ENCODE peak calls at places on chromosomes 12 and 14, in eight cellular contexts. One of them, this sample, is unnamed.

GRCh38 chr14:101950516-101951215 is 13.7 kb upstream of the DYNC1H1 start:
- DNase-seq in NCI-H510A treated with DMSO at 0.1 percent for 48 hours: no peak
- DNase-seq in endothelial cell: no peak
- DNase-seq in psoas muscle: no peak
- DNase-seq in CD8-positive, alpha-beta T cell: no peak
- DNase-seq in GM12892: no peak
- DNase-seq in stimulated activated CD4-positive, alpha-beta T cell treated with anti-CD3 and anti-CD28 coated beads, Interleukin-2, amount 100 ng/mL, for 48 hours: no peak
- DNase-seq in substantia nigra: no peak
- DNase-seq in this sample: no peak

GRCh38 chr12:112116232-112117060 is 7.9 kb upstream of the NAA25 start:
- DNase-seq in substantia nigra: peak; percentile 33
- DNase-seq in NCI-H510A treated with DMSO at 0.1 percent for 48 hours: peak; percentile 78
- DNase-seq in stimulated activated CD4-positive, alpha-beta T cell treated with anti-CD3 and anti-CD28 coated beads, Interleukin-2, amount 100 ng/mL, for 48 hours: no peak
- DNase-seq in psoas muscle: peak; percentile 82
- DNase-seq in CD8-positive, alpha-beta T cell: no peak
- DNase-seq in GM12892: no peak
- DNase-seq in endothelial cell: peak; percentile 60
- DNase-seq in this sample: peak; percentile 65

GRCh38 chr12:127230843-127231260 is 1036.1 kb upstream of the TMEM132C start:
- DNase-seq in NCI-H510A treated with DMSO at 0.1 percent for 48 hours: no peak
- DNase-seq in stimulated activated CD4-positive, alpha-beta T cell treated with anti-CD3 and anti-CD28 coated beads, Interleukin-2, amount 100 ng/mL, for 48 hours: no peak
- DNase-seq in substantia nigra: no peak
- DNase-seq in psoas muscle: no peak
- DNase-seq in endothelial cell: no peak
- DNase-seq in CD8-positive, alpha-beta T cell: no peak
- DNase-seq in GM12892: no peak
- DNase-seq in this sample: peak; percentile 11

GRCh38 chr14:22521449-22522239 is 67.4 kb downstream of the DAD1 start:
- DNase-seq in CD8-positive, alpha-beta T cell: no peak
- DNase-seq in GM12892: no peak
- DNase-seq in NCI-H510A treated with DMSO at 0.1 percent for 48 hours: no peak
- DNase-seq in substantia nigra: no peak
- DNase-seq in psoas muscle: no peak
- DNase-seq in stimulated activated CD4-positive, alpha-beta T cell treated with anti-CD3 and anti-CD28 coated beads, Interleukin-2, amount 100 ng/mL, for 48 hours: no peak
- DNase-seq in endothelial cell: no peak
- DNase-seq in this sample: no peak

GRCh38 chr12:115667116-115667515 is 610.4 kb downstream of the MED13L start:
- DNase-seq in GM12892: no peak
- DNase-seq in psoas muscle: no peak
- DNase-seq in stimulated activated CD4-positive, alpha-beta T cell treated with anti-CD3 and anti-CD28 coated beads, Interleukin-2, amount 100 ng/mL, for 48 hours: no peak
- DNase-seq in CD8-positive, alpha-beta T cell: no peak
- DNase-seq in endothelial cell: no peak
- DNase-seq in NCI-H510A treated with DMSO at 0.1 percent for 48 hours: no peak
- DNase-seq in substantia nigra: no peak
- DNase-seq in this sample: no peak

GRCh38 chr14:97107070-97107469 is 309.9 kb downstream of the VRK1 start:
- DNase-seq in GM12892: no peak
- DNase-seq in stimulated activated CD4-positive, alpha-beta T cell treated with anti-CD3 and anti-CD28 coated beads, Interleukin-2, amount 100 ng/mL, for 48 hours: no peak
- DNase-seq in substantia nigra: no peak
- DNase-seq in endothelial cell: no peak
- DNase-seq in CD8-positive, alpha-beta T cell: no peak
- DNase-seq in psoas muscle: no peak
- DNase-seq in NCI-H510A treated with DMSO at 0.1 percent for 48 hours: no peak
- DNase-seq in this sample: peak; percentile 33

GRCh38 chr14:55025948-55026347 is 951 bp downstream of the WDHD1 start:
- DNase-seq in substantia nigra: no peak
- DNase-seq in GM12892: no peak
- DNase-seq in CD8-positive, alpha-beta T cell: no peak
- DNase-seq in stimulated activated CD4-positive, alpha-beta T cell treated with anti-CD3 and anti-CD28 coated beads, Interleukin-2, amount 100 ng/mL, for 48 hours: no peak
- DNase-seq in endothelial cell: no peak
- DNase-seq in NCI-H510A treated with DMSO at 0.1 percent for 48 hours: no peak
- DNase-seq in psoas muscle: no peak
- DNase-seq in this sample: no peak

GRCh38 chr12:98416845-98417244 is 98.5 kb upstream of the TMPO start:
- DNase-seq in endothelial cell: no peak
- DNase-seq in NCI-H510A treated with DMSO at 0.1 percent for 48 hours: no peak
- DNase-seq in GM12892: no peak
- DNase-seq in CD8-positive, alpha-beta T cell: no peak
- DNase-seq in substantia nigra: no peak
- DNase-seq in stimulated activated CD4-positive, alpha-beta T cell treated with anti-CD3 and anti-CD28 coated beads, Interleukin-2, amount 100 ng/mL, for 48 hours: no peak
- DNase-seq in psoas muscle: no peak
- DNase-seq in this sample: no peak

GRCh38 chr14:70180718-70181117 is 8.0 kb downstream of the SLC8A3 start:
- DNase-seq in stimulated activated CD4-positive, alpha-beta T cell treated with anti-CD3 and anti-CD28 coated beads, Interleukin-2, amount 100 ng/mL, for 48 hours: no peak
- DNase-seq in GM12892: no peak
- DNase-seq in substantia nigra: no peak
- DNase-seq in endothelial cell: no peak
- DNase-seq in psoas muscle: no peak
- DNase-seq in NCI-H510A treated with DMSO at 0.1 percent for 48 hours: no peak
- DNase-seq in CD8-positive, alpha-beta T cell: no peak
- DNase-seq in this sample: no peak

GRCh38 chr12:131616316-131617098 is 94.4 kb upstream of the SFSWAP start:
- DNase-seq in substantia nigra: no peak
- DNase-seq in CD8-positive, alpha-beta T cell: no peak
- DNase-seq in endothelial cell: no peak
- DNase-seq in psoas muscle: no peak
- DNase-seq in NCI-H510A treated with DMSO at 0.1 percent for 48 hours: no peak
- DNase-seq in GM12892: no peak
- DNase-seq in stimulated activated CD4-positive, alpha-beta T cell treated with anti-CD3 and anti-CD28 coated beads, Interleukin-2, amount 100 ng/mL, for 48 hours: no peak
- DNase-seq in this sample: no peak